ENCODE peak calls at places on chromosomes 3 and 15, in eight cellular contexts. O is tibial artery, W is heart left ventricle, S is AG04450, I is astrocyte, B is keratinocyte, C is neural progenitor cell, D is ovary. V is an unnamed sample.

GRCh38 chr3:55893045-55893664 is 406.0 kb upstream of the WNT5A start:
- DNase-seq in S (peak; percentile 39), O (no peak), C (no peak), D (no peak), W (no peak), I (peak; percentile 58), B (no peak), V (no peak)

GRCh38 chr15:68112711-68113110 is 58.6 kb downstream of the PIAS1 start:
- DNase-seq in D (no peak), B (no peak), I (peak; percentile 15), O (no peak), S (no peak), C (no peak), W (no peak), V (no peak)

GRCh38 chr15:46260937-46261336 is 626.1 kb downstream of the SQOR start:
- DNase-seq in W (no peak), I (no peak), B (no peak), D (no peak), O (no peak), S (no peak), C (peak; percentile 16), V (no peak)

GRCh38 chr15:100766225-100767001 is 113.2 kb upstream of the ALDH1A3 start:
- DNase-seq in S (no peak), O (peak; percentile 53), B (no peak), C (peak; percentile 49), I (no peak), D (no peak), W (no peak), V (no peak)

GRCh38 chr3:194112120-194113106 is 23.5 kb upstream of the HES1 start:
- DNase-seq in I (peak; percentile 43), W (no peak), B (no peak), D (no peak), O (no peak), C (no peak), S (no peak), V (no peak)

GRCh38 chr3:40185029-40185695 is 124.3 kb upstream of the EIF1B start:
- DNase-seq in W (no peak), B (no peak), S (no peak), O (no peak), I (no peak), D (no peak), C (no peak), V (no peak)

GRCh38 chr3:141940204-141940776 is 63.8 kb downstream of the ATP1B3 start:
- DNase-seq in D (no peak), W (no peak), C (peak; percentile 15), I (peak; percentile 71), B (peak; percentile 95), O (peak; percentile 60), S (no peak), V (no peak)

GRCh38 chr3:140972833-140973232 is 31.2 kb downstream of the SLC25A36 start:
- DNase-seq in S (no peak), B (no peak), D (no peak), O (no peak), I (peak; percentile 7), W (no peak), C (no peak), V (no peak)

GRCh38 chr3:18237251-18238005 is 187.7 kb downstream of the SATB1 start:
- DNase-seq in S (no peak), C (no peak), O (no peak), D (no peak), I (peak; percentile 81), W (no peak), B (peak; percentile 60), V (no peak)

GRCh38 chr3:76610150-76610549 is 429.7 kb upstream of the ROBO2 start:
- DNase-seq in C (no peak), W (no peak), S (no peak), I (no peak), O (no peak), D (no peak), B (no peak), V (no peak)

GRCh38 chr3:76615739-76616138 is 424.2 kb upstream of the ROBO2 start:
- DNase-seq in W (no peak), C (no peak), D (no peak), I (no peak), B (no peak), O (no peak), S (peak; percentile 16), V (no peak)
- H3K27ac ChIP-seq in W (no peak overlapping the region), C (no peak overlapping the region), D (no peak overlapping the region), I (no peak overlapping the region), B (no peak overlapping the region), O (no peak overlapping the region), S (no peak overlapping the region), V (no peak overlapping the region)

GRCh38 chr15:26355671-26356070 is 417.2 kb downstream of the GABRB3 start:
- DNase-seq in D (no peak), S (no peak), W (no peak), O (no peak), I (no peak), B (no peak), C (no peak), V (no peak)
- H3K4me3 ChIP-seq in D (no peak overlapping the region), S (no peak overlapping the region), W (no peak overlapping the region), O (no peak overlapping the region), I (no peak overlapping the region), B (no peak overlapping the region), C (no peak overlapping the region), V (no peak overlapping the region)

GRCh38 chr3:53171827-53172505 is 11.0 kb downstream of the PRKCD start:
- DNase-seq in B (no peak), W (no peak), C (no peak), I (no peak), D (no peak), S (no peak), O (no peak), V (no peak)

GRCh38 chr3:53174346-53175250 is 13.6 kb downstream of the PRKCD start:
- DNase-seq in D (no peak), W (no peak), I (no peak), S (no peak), O (no peak), C (no peak), B (no peak), V (no peak)

GRCh38 chr3:53171109-53171453 is 10.1 kb downstream of the PRKCD start:
- DNase-seq in I (no peak), O (no peak), B (no peak), S (no peak), C (no peak), D (no peak), W (no peak), V (no peak)

GRCh38 chr3:53170325-53171108 is 9.5 kb downstream of the PRKCD start:
- DNase-seq in B (no peak), W (peak; percentile 43), D (no peak), C (no peak), I (no peak), O (no peak), S (no peak), V (no peak)

DNA sequence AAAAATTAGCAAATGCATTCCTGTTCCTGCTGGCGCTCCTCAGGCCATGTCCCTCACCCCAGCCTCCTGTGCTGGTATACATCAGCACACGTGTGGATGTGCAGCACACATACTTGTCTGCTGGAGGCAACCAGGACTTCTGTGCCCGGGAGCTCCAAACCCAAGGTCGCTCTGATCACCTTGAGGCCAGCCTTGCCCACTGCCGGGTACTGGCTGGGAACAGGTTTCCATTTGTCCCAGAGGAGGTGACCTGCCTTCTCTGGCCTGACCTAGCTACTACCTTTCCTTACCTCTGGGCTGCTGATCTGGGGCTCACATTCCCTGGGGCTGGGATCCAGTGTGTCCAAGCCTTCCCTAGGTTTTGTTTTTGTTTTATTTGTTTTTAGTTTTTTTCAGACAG is 12.1 kb downstream of the PRKCD start:
- DNase-seq in W (no peak), D (no peak), B (no peak), C (no peak), S (no peak), I (no peak), O (no peak), V (no peak)
- H3K27ac ChIP-seq in W (no peak overlapping the region), D (no peak overlapping the region), B (no peak overlapping the region), C (no peak overlapping the region), S (no peak overlapping the region), I (no peak overlapping the region), O (no peak overlapping the region), V (no peak overlapping the region)

DNA sequence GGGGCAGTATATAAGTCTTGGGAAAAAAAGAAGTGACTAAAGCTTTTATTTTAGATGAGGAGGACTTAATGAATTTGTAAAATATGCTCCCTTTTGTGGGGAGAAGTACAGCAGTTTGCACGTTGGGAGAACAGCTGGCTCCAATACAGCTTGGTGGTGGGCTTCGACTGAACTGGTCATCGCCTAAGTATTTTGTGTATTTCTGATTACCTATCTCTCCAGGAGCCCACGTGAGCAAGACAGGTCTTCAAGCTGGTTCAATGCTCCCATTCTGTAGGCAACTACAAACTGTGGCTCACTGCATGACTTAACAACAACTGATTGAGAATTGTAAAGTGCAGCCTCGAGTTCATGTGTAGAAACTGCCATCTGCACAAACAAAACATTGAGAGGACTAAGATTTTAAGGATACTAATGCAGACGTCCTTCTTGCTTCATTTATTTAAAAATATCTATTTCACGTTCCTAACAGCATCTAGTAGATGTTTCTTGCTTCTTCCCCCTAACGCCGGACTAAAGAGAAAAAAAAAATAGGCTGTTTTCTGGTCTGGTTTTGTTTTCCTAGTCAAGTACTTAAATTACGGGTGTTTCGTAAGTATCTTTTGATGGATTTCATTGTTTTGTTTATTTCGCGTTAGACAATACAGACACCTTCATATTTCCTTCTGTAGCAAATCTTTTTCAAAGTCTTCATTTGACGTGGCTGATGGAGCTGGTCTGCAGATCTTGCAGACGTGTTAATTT is 1.4 kb upstream of the GREM1 start:
- DNase-seq in D (no peak), O (no peak), W (no peak), I (no peak), C (no peak), S (no peak), B (no peak), V (no peak)
- H3K4me3 ChIP-seq in D (no peak overlapping the region), O (no peak overlapping the region), W (no peak overlapping the region), I (peak overlapping the region; percentile 60), C (peak overlapping the region; percentile 45), S (peak overlapping the region; percentile 92), B (no peak overlapping the region), V (no peak overlapping the region)

GRCh38 chr3:113663761-113664160 is 32.7 kb downstream of the USF3 start:
- DNase-seq in B (no peak), O (no peak), D (no peak), C (no peak), W (no peak), S (no peak), I (no peak), V (no peak)
- H3K27ac ChIP-seq in B (no peak overlapping the region), O (no peak overlapping the region), D (no peak overlapping the region), C (no peak overlapping the region), W (no peak overlapping the region), S (no peak overlapping the region), I (no peak overlapping the region), V (no peak overlapping the region)

GRCh38 chr3:134376786-134377431 is 2.7 kb upstream of the AMOTL2 start:
- DNase-seq in I (no peak), B (no peak), C (no peak), D (no peak), O (peak; percentile 56), S (no peak), W (peak; percentile 6), V (no peak)

GRCh38 chr3:134373942-134374790 is at the start of gene AMOTL2:
- DNase-seq in I (peak; percentile 94), C (peak; percentile 98), B (no peak), S (peak; percentile 95), W (peak; percentile 92), O (peak; percentile 93), D (peak; percentile 89), V (peak; percentile 91)

GRCh38 chr3:134376385-134376765 is 2.1 kb upstream of the AMOTL2 start:
- DNase-seq in C (no peak), I (no peak), S (no peak), D (no peak), O (peak; percentile 65), W (no peak), B (no peak), V (no peak)

GRCh38 chr3:134374791-134375541 is 719 bp upstream of the AMOTL2 start:
- DNase-seq in D (peak; percentile 71), W (peak; percentile 71), C (peak; percentile 75), S (no peak), O (no peak), B (no peak), I (no peak), V (peak; percentile 76)

GRCh38 chr3:134375542-134376384 is 1.5 kb upstream of the AMOTL2 start:
- DNase-seq in B (no peak), D (no peak), I (no peak), C (no peak), W (no peak), S (no peak), O (peak; percentile 25), V (no peak)
- H3K4me3 ChIP-seq in B (peak overlapping the region; percentile 97), D (no peak overlapping the region), I (no peak overlapping the region), C (peak overlapping the region; percentile 99), W (peak overlapping the region; percentile 97), S (no peak overlapping the region), O (no peak overlapping the region), V (no peak overlapping the region)

V was measured in uterus.